ENCODE peak calls at places on chromosomes 7 and 10, in six cellular contexts. V is endothelial cell of umbilical vein, R is GM12878, L is HepG2, D is K562, P is A549. S is an unnamed sample.

GRCh38 chr7:98555403-98555802 is 61.7 kb upstream of the NPTX2 start:
- DNase-seq in P (no peak), R (no peak), V (no peak), L (no peak), D (no peak), S (no peak)

GRCh38 chr10:78407009-78407711 is 373.5 kb downstream of the RPS24 start:
- DNase-seq in L (peak), P (peak), D (peak), V (peak), R (peak), S (peak)

GRCh38 chr7:151247611-151248176 is 800 bp downstream of the SMARCD3 start:
- DNase-seq in L (no peak), R (no peak), P (peak), D (peak), V (no peak), S (no peak)

GRCh38 chr7:126052229-126052628 is 1122.6 kb upstream of the POT1 start:
- DNase-seq in R (no peak), D (no peak), P (no peak), V (no peak), L (no peak), S (no peak)

GRCh38 chr7:4175346-4175973 is 506.6 kb upstream of the FOXK1 start:
- DNase-seq in V (no peak), P (no peak), L (no peak), R (no peak), D (no peak), S (no peak)

GRCh38 chr7:56218510-56218909 is 102.3 kb upstream of the NUPR2 start:
- DNase-seq in V (no peak), L (no peak), R (no peak), D (no peak), P (no peak), S (peak)

GRCh38 chr10:5944389-5945202 is 32.7 kb downstream of the IL15RA start:
- DNase-seq in V (peak), D (no peak), R (no peak), L (no peak), P (peak), S (no peak)

GRCh38 chr7:147510913-147511312 is 1079.7 kb upstream of the C7orf33 start:
- DNase-seq in V (no peak), R (no peak), P (no peak), D (no peak), L (no peak), S (no peak)

GRCh38 chr10:71302874-71303568 is 16.0 kb upstream of the SLC29A3 start:
- DNase-seq in D (peak), P (peak), R (no peak), L (peak), V (peak), S (peak)

GRCh38 chr10:97320480-97321031 is 1.5 kb downstream of the FRAT1 start:
- DNase-seq in D (no peak), P (no peak), L (no peak), R (no peak), V (no peak), S (no peak)

GRCh38 chr7:34217972-34218371 is 312.6 kb downstream of the BMPER start:
- DNase-seq in V (no peak), R (no peak), P (no peak), D (no peak), L (no peak), S (no peak)

GRCh38 chr10:68096913-68097509 is 12.3 kb upstream of the MYPN start:
- DNase-seq in L (no peak), V (peak), D (peak), R (no peak), P (peak), S (no peak)

GRCh38 chr7:108805808-108806397 is 236.2 kb downstream of the DNAJB9 start:
- DNase-seq in P (peak), V (peak), R (no peak), L (peak), D (peak), S (peak)

GRCh38 chr7:14902589-14902963 is at the start of gene DGKB:
- DNase-seq in V (peak), R (no peak), D (no peak), P (no peak), L (no peak), S (no peak)

GRCh38 chr7:149642579-149642978 is 130.8 kb downstream of the ZNF467 start:
- DNase-seq in D (no peak), L (no peak), V (no peak), P (no peak), R (no peak), S (no peak)

GRCh38 chr7:2307690-2308107 is 6.5 kb downstream of the SNX8 start:
- DNase-seq in R (peak), P (no peak), L (no peak), V (no peak), D (no peak), S (peak)

GRCh38 chr10:93352638-93353383 is 129.3 kb downstream of the MYOF start:
- DNase-seq in V (peak), P (peak), L (peak), R (no peak), D (peak), S (peak)

GRCh38 chr10:92696606-92697383 is 7.0 kb downstream of the HHEX start:
- DNase-seq in D (peak), L (peak), R (no peak), P (peak), V (peak), S (no peak)

GRCh38 chr10:28087675-28088351 is 88.9 kb upstream of the ODAD2 start:
- DNase-seq in P (no peak), R (no peak), D (no peak), L (no peak), V (peak), S (peak)

GRCh38 chr7:924541-925231 is 29.8 kb downstream of the ADAP1 start:
- DNase-seq in L (no peak), D (no peak), V (no peak), R (no peak), P (no peak), S (peak)

GRCh38 chr7:110852156-110852858 is 238.6 kb upstream of the LRRN3 start:
- DNase-seq in P (no peak), V (no peak), L (no peak), R (no peak), D (no peak), S (no peak)

GRCh38 chr7:27168265-27168947 is 3.1 kb upstream of the HOXA9 start:
- DNase-seq in R (no peak), P (no peak), V (peak), L (no peak), D (no peak), S (no peak)

GRCh38 chr10:131803863-131804425 is 96.9 kb upstream of the PPP2R2D start:
- DNase-seq in D (no peak), V (no peak), P (no peak), R (no peak), L (no peak), S (no peak)

GRCh38 chr7:19177269-19177668 is 32.0 kb upstream of the FERD3L start:
- DNase-seq in P (no peak), V (no peak), D (no peak), L (no peak), R (no peak), S (peak)

GRCh38 chr10:101133489-101134298 is 2.6 kb downstream of the TLX1 start:
- DNase-seq in V (no peak), P (no peak), R (no peak), D (no peak), L (no peak), S (no peak)

GRCh38 chr10:101132636-101133473 is 1.8 kb downstream of the TLX1 start:
- DNase-seq in P (no peak), L (no peak), D (no peak), R (no peak), V (no peak), S (no peak)

GRCh38 chr10:101136007-101136707 is 5.1 kb downstream of the TLX1 start:
- DNase-seq in V (no peak), P (no peak), L (no peak), D (peak), R (no peak), S (peak)

GRCh38 chr10:101135151-101136006 is 4.3 kb downstream of the TLX1 start:
- DNase-seq in R (no peak), D (no peak), L (no peak), P (no peak), V (no peak), S (peak)

DNA sequence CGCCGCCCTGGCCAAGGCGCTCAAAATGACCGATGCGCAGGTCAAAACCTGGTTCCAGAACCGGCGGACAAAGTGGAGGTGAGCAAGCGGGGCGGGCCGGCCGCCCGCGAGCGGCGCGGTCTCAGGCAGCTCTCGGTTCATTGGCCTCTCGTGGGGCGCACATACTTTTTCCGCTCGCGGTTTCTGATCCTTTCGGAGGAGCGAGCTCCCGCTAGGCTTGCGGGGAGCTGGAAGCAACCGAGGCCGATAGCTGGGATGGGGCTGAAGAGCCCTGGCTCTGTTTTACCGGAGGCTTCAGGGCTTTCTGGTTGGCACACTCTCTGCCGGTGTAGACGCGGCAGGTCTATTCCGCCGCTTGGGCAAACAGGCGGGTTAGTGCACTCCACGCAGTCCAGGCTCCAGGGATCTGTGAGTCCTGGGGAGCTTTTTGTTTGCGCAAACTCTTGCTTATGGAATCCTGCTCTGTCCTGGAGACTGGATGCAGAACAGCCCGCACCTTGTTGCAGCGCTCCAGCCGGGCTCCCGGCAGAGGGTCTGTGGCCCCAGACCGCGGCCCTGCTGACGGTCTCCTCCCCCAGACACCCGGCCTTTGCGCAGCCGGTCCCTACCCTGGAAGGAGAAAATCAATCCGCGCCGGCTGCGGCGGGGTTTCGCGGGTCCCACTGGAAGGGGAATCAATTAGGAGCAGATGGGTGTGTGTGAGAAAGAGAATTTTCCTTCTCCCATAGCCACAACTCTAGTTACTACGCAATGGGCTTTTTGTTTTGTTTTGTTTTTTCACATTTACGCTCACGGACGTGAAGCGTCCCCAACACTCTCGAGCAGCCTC is 3.4 kb downstream of the TLX1 start:
- DNase-seq in V (no peak), L (no peak), D (no peak), R (no peak), P (no peak), S (no peak)
- TF ChIP-seq MAX in V (no peak), L (no peak), D (no peak), R (no peak), P (no peak), S (no peak)

DNA sequence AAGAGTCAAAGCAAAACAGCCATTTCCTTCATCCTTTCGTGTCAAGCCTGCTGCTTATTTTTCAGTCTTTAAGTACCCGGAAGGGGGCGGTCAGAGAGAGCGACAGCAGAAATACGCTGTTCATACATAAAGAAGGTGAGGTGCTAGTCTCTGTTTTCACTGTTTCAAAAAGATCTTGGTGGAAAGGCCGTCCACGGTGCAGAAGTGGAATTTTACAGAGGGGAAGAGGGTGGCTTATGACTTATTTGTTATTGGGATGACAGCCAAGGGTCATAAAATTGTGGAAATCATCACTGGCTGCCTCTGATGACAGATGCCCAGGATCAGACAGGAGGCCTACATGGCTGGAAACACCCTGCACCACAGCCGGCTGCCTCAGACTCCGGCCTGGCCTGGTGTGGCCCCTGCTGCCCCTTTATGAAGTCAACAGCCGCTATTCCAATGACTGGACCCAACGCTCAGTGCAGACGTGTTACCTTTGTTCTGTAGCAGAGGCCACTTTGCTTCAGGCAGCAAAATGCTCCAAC is 57.0 kb downstream of the HIPK2 start:
- DNase-seq in P (no peak), D (no peak), R (no peak), L (no peak), V (peak), S (no peak)
- TF ChIP-seq POLR2A in P (no peak), D (no peak), R (no peak), L (no peak), V (no peak), S (no peak)

DNA sequence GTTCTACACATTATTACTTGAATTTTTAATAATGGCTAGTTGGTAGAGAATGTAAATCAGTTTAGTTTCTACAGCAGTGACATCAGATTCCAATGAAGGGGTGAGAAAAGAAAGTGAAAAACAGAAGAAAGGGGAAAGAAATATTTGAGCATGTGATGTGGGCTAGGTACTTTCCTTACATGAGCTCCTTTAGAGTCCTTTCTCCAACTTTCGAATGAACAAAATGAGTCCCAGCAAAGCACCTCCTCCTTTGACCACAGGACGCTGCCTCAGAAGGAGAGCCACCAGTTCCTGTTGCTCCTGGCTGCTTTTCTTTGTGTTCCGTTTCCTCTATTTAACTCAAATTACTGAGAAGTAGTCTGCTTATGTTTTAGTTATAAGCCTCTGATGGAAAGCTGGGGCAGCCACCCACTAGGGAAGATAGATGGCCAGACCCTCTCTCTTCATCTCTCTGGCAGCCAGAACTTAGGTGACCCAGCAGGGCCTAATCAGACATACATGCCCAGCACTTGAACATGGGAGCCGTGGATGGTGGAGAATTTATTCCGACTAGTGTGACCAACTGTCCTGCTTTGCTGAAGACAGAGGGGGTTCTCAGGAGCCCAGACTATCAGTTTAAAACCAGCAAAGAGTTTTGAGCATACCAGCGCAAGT is 82.4 kb upstream of the NME8 start:
- DNase-seq in R (peak), P (no peak), D (no peak), L (no peak), V (no peak), S (peak)
- TF ChIP-seq MYC in R (no peak), P (no peak), D (no peak), L (no peak), V (no peak), S (no peak)

GRCh38 chr10:66167816-66168215 is 758.0 kb upstream of the LRRTM3 start:
- DNase-seq in P (no peak), V (no peak), R (no peak), D (no peak), L (no peak), S (no peak)

DNA sequence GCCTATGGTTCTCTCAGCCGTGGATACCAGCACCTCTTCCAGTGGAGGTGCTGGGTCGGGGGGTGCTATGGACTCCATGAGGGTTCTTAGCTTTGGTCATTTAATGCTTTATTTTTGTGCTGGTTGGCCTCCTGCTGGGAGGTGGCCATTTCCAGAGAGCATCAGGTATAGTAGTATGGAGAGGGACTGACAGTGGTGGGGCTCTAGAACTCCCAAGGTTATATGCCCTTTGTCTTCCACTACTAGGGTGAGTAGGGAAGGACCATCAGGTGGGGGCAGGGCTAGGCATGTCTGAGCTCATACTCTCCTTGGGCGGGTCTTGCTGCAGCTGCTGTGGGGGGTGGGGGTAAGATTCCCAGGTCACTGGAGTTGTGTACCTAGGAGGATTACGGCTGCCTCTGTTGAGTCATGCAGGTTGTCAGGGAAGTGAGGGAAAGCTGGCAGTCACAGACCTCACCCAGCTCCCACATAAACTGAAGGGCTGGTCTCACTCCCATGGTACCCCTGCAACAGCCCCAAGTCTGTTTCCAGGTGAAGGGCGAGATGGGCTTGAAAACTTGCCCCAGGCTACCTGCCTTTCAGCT is 763.2 kb upstream of the LRRTM3 start:
- DNase-seq in V (no peak), D (no peak), L (no peak), R (no peak), P (no peak), S (no peak)
- TF ChIP-seq MAX in V (no peak), D (no peak), L (no peak), R (no peak), P (no peak), S (no peak)

DNA sequence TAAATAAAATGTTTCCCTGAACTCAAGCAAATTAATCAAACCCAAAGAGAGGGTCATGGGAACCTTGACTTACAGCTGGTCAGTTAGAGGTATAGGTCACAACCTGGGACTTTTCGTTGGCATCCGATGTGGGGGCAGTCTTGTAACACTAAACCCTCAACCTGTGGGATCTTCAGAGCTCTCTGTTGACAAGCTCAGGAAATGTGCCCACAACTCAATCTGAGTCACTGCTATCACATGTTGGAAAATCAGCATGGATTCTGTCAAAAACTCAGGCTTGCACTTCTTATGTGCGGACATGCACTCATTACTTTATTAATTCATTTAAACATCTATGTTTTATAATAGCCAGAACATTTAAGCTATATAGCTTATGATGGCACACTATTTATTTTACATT is 424.6 kb upstream of the SORCS1 start:
- DNase-seq in D (no peak), L (no peak), R (no peak), P (no peak), V (no peak), S (no peak)
- TF ChIP-seq POLR2A in D (no peak), L (no peak), R (no peak), P (no peak), V (no peak), S (no peak)

DNA sequence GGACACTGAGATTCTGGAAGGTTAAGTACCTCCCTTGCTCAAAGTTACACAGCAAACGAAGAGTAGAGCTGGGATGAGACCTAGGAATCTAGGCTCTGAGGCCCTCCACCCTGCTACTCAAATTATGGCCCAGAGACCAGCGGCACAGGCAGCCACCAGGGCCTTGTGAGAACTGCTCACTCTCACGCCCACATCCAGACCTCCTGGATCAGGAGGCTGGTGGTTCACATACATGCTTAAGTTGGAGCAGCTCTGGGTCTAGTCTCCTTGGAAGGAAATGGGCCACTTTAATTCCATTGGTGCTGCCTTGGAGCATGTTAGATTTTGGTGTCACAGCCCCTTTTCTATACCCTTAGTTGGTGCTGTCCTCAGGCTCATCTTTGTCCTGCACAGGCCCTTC is 41.9 kb downstream of the ADRA2A start:
- DNase-seq in D (no peak), V (no peak), L (no peak), R (no peak), P (no peak), S (no peak)
- TF ChIP-seq MYC in D (no peak), V (no peak), L (no peak), R (no peak), P (no peak), S (no peak)

S was measured in NB4.